ENCODE peak calls at places on chromosome 4, in seven cellular contexts. P, G, L, Q, N, Y and A are unnamed samples. For H3K4me1, the result is how much of the 10 kb centered on the place peaks cover.

GRCh38 chr4:80263541-80264351 is 2.7 kb upstream of the FGF5 start:
- DNase-seq in Y (peak), P (no peak), L (no peak), G (no peak), N (peak), Q (no peak), A (no peak)

GRCh38 chr4:186932196-186932595 is 208.5 kb upstream of the FAT1 start:
- DNase-seq in G (no peak), N (no peak), L (no peak), P (no peak), Y (peak), Q (no peak), A (no peak)

GRCh38 chr4:82748781-82749504 is 49.7 kb downstream of the SCD5 start:
- DNase-seq in Q (no peak), Y (no peak), N (no peak), P (no peak), L (no peak), G (no peak), A (no peak)

GRCh38 chr4:186297013-186297645 is 31.1 kb downstream of the F11 start:
- DNase-seq in Y (peak), L (peak), G (peak), N (no peak), P (no peak), Q (peak), A (no peak)

GRCh38 chr4:1763550-1764080 is 29.5 kb upstream of the FGFR3 start:
- DNase-seq in Y (no peak), G (no peak), N (no peak), L (peak), P (no peak), Q (no peak), A (no peak)

GRCh38 chr4:186068581-186069402 is at the start of gene TLR3:
- DNase-seq in N (no peak), Y (no peak), L (peak), P (no peak), G (no peak), Q (no peak), A (no peak)

GRCh38 chr4:88008624-88009235 is 1.3 kb downstream of the PKD2 start:
- DNase-seq in Y (no peak), G (no peak), P (no peak), L (peak), Q (no peak), N (no peak), A (no peak)

GRCh38 chr4:29052266-29052665 is 1667.9 kb upstream of the PCDH7 start:
- DNase-seq in N (peak), P (no peak), G (no peak), Y (no peak), L (no peak), Q (no peak), A (no peak)

GRCh38 chr4:185283723-185284122 is 74.3 kb downstream of the SNX25 start:
- DNase-seq in P (no peak), N (no peak), Y (no peak), G (no peak), L (no peak), Q (no peak), A (no peak)

GRCh38 chr4:8917321-8917811 is 45.7 kb upstream of the HMX1 start:
- DNase-seq in G (no peak), N (no peak), Y (no peak), P (no peak), L (no peak), Q (no peak), A (no peak)

GRCh38 chr4:174375422-174375821 is 91.7 kb downstream of the CEP44 start:
- DNase-seq in Q (no peak), N (no peak), P (no peak), G (no peak), L (no peak), Y (no peak), A (no peak)

GRCh38 chr4:82528868-82529267 is 32.9 kb downstream of the TMEM150C start:
- DNase-seq in Q (no peak), Y (no peak), G (no peak), N (no peak), P (no peak), L (no peak), A (no peak)

GRCh38 chr4:3340038-3340702 is 47.3 kb downstream of the RGS12 start:
- DNase-seq in L (no peak), N (no peak), P (no peak), Y (no peak), Q (no peak), G (no peak), A (no peak)

GRCh38 chr4:76028242-76028859 is 5.1 kb upstream of the CXCL10 start:
- DNase-seq in P (no peak), G (no peak), N (no peak), Y (no peak), L (peak), Q (peak), A (no peak)

GRCh38 chr4:7657545-7658296 is 223.0 kb upstream of the PSAPL1 start:
- DNase-seq in P (no peak), Y (no peak), G (no peak), N (no peak), Q (no peak), L (no peak), A (no peak)

GRCh38 chr4:128358231-128358902 is 70.8 kb upstream of the PGRMC2 start:
- DNase-seq in P (no peak), Q (no peak), L (peak), G (no peak), Y (peak), N (no peak), A (no peak)

GRCh38 chr4:154231796-154232478 is 259.7 kb downstream of the DCHS2 start:
- DNase-seq in G (no peak), L (no peak), N (no peak), Y (no peak), P (no peak), Q (no peak), A (no peak)

GRCh38 chr4:583820-584219 is 7.7 kb upstream of the TMEM271 start:
- DNase-seq in N (no peak), Y (no peak), P (no peak), Q (no peak), G (no peak), L (no peak), A (no peak)

GRCh38 chr4:13656569-13656988 is 29.1 kb upstream of the BOD1L1 start:
- DNase-seq in Q (peak), L (peak), Y (peak), P (no peak), G (peak), N (peak), A (peak)

GRCh38 chr4:147772459-147772969 is 40.6 kb downstream of the ARHGAP10 start:
- DNase-seq in G (no peak), P (no peak), N (no peak), Q (no peak), Y (peak), L (peak), A (no peak)
- H3K27ac ChIP-seq in G (no peak), P (peak), N (no peak), Q (no peak), Y (peak), L (peak), A (no peak)

GRCh38 chr4:47218631-47219030 is 187.3 kb downstream of the GABRB1 start:
- DNase-seq in G (no peak), Y (no peak), N (no peak), L (no peak), Q (no peak), P (no peak), A (no peak)
- H3K4me1 ChIP-seq in G (under half), Y (under half), N (under half), L (under half), Q (under half), P (under half), A (under half)

GRCh38 chr4:30722916-30723270 is 2.7 kb downstream of the PCDH7 start:
- DNase-seq in G (no peak), P (no peak), N (peak), Q (no peak), Y (peak), L (peak), A (no peak)
- H3K27ac ChIP-seq in G (no peak), P (peak), N (no peak), Q (no peak), Y (peak), L (peak), A (peak)

DNA sequence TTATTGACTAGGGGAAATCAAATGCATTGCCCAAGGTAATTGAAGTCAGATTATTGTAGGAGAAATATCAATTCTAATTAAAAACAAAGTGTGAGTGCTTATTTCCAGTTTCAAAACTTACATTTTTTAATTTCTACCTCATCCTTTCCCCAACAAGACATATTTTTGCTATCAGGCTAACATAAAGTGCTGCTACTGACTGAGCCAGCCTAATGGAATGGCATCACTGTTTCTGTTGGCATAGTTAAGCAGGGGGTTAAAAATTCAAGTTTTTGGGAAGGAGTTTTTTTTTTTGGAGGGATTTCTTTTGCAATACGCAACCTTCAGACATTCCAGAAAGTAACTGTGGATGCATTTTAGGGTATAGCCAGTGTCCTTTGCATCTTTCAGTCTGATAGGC is 24.2 kb downstream of the GAB1 start:
- DNase-seq in L (no peak), N (no peak), Q (no peak), P (no peak), G (no peak), Y (no peak), A (no peak)
- H3K4me1 ChIP-seq in L (under half), N (under half), Q (under half), P (half or more), G (under half), Y (under half), A (under half)

DNA sequence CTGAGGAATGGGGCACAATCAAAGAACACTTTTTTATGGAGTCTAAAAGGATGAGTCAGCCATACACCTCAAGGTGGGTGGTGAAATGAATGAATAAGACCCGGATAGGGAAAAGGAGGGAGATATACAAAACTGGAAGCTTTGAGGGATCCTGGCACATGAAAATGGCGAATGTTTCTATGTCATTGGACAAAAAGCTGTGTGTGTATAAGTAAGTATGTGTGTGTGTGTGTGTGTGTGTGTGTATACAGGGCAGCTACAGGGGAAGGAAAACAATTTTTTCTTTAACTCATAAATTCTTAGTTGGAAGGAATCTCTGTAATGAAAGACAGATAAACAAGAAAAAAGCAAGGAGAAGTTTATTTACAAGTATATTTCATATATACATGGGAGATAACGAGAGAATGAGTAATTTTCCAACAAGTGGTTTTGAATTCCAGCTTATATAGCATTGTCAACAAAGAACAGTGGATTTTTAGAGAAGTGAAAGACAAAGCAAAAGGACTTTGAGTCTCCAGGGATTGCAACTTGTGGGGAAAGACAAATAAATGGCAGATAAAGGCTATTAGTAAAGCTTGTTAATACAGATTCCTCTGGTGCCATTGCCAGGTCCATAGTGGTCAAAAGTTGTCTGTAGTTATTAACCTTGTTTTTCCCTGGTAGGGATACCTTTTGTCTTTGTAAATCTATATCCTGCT is 99.7 kb downstream of the MMRN1 start:
- DNase-seq in Q (no peak), G (no peak), P (no peak), N (no peak), Y (no peak), L (peak), A (no peak)
- H3K27ac ChIP-seq in Q (no peak), G (no peak), P (no peak), N (no peak), Y (no peak), L (no peak), A (no peak)

GRCh38 chr4:39044364-39044946 is 12.2 kb upstream of the TMEM156 start:
- DNase-seq in N (peak), Y (peak), P (peak), Q (peak), L (peak), G (peak), A (peak)

GRCh38 chr4:39043058-39043696 is 11.0 kb upstream of the TMEM156 start:
- DNase-seq in Q (no peak), N (no peak), L (peak), P (no peak), Y (no peak), G (no peak), A (no peak)

GRCh38 chr4:39042365-39042764 is 10.2 kb upstream of the TMEM156 start:
- DNase-seq in G (no peak), P (no peak), N (no peak), Y (no peak), Q (no peak), L (no peak), A (no peak)

GRCh38 chr4:39044947-39045734 is 12.9 kb upstream of the TMEM156 start:
- DNase-seq in Q (no peak), L (peak), G (no peak), N (peak), Y (peak), P (no peak), A (no peak)

DNA sequence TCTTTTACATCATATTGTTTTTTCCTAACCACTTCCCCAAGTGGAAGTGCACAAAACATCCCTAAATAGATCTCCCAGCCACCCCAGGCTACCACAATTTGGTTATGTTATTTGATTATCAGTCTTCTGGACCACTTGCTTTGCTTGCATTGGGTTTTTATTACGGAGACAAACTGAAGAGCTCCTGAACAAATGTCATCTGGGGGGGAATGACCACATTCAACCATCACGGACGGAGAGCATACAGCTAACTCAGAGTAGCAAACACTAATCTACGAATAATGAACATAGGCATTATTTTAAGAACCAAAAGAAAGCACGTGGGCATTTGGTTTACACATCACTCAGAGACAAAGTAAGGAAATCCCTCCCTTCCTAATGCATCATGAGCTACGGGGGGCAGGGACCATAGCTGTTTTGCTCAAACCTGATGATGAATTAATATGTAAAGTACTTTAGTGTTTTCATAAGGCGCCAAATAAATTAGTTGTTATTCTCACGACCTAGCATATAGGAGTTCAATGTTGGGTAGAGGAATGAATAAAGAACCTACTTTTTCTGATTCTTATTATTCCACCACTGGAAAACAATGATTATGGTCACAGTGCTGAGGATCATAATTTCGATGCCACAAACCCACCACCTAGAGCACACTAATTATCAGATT is 11.6 kb upstream of the TMEM156 start:
- DNase-seq in Y (no peak), Q (no peak), G (no peak), L (peak), N (no peak), P (no peak), A (no peak)
- H3K4me1 ChIP-seq in Y (under half), Q (under half), G (under half), L (under half), N (under half), P (half or more), A (under half)